ENCODE peak calls at places on chromosomes 7 and 10, in six cellular contexts. R is mesendoderm, U is IMR-90, J is H9, V is H1, K is mesenchymal stem cell. Z is an unnamed sample.

GRCh38 chr7:134048166-134048565 is 79.0 kb upstream of the LRGUK start:
- DNase-seq in R (no peak), U (no peak), J (no peak), V (no peak), K (no peak), Z (no peak)

GRCh38 chr10:29623797-29624196 is 11.0 kb downstream of the SVIL start:
- DNase-seq in R (no peak), U (no peak), J (no peak), V (no peak), K (peak), Z (no peak)

GRCh38 chr10:6543431-6544005 is 36.6 kb downstream of the PRKCQ start:
- DNase-seq in R (no peak), U (no peak), J (no peak), V (no peak), K (no peak), Z (no peak)

GRCh38 chr7:23863209-23863798 is 153.3 kb downstream of the STK31 start:
- DNase-seq in R (peak), U (peak), J (no peak), V (no peak), K (peak), Z (peak)

GRCh38 chr7:4139656-4140320 is 542.3 kb upstream of the FOXK1 start:
- DNase-seq in R (no peak), U (no peak), J (no peak), V (no peak), K (no peak), Z (no peak)

GRCh38 chr10:5400843-5401242 is 3.8 kb downstream of the TUBAL3 start:
- DNase-seq in R (no peak), U (no peak), J (no peak), V (no peak), K (no peak), Z (no peak)

GRCh38 chr7:114083714-114084113 is 164.9 kb upstream of the PPP1R3A start:
- DNase-seq in R (peak), U (no peak), J (no peak), V (no peak), K (peak), Z (peak)

GRCh38 chr10:72122221-72122620 is 33.9 kb upstream of the SPOCK2 start:
- DNase-seq in R (no peak), U (no peak), J (no peak), V (no peak), K (no peak), Z (no peak)

GRCh38 chr10:29136401-29136800 is 152.5 kb upstream of the LYZL1 start:
- DNase-seq in R (no peak), U (peak), J (no peak), V (no peak), K (no peak), Z (no peak)

GRCh38 chr7:77482015-77482414 is 55.1 kb upstream of the PTPN12 start:
- DNase-seq in R (no peak), U (no peak), J (no peak), V (no peak), K (peak), Z (no peak)

GRCh38 chr10:91617073-91617580 is 15.7 kb downstream of the PPP1R3C start:
- DNase-seq in R (no peak), U (peak), J (no peak), V (no peak), K (peak), Z (no peak)

GRCh38 chr10:103295391-103296044 is 18.6 kb downstream of the INA start:
- DNase-seq in R (no peak), U (peak), J (no peak), V (no peak), K (peak), Z (no peak)

GRCh38 chr7:15995027-15995426 is 308.5 kb upstream of the MEOX2 start:
- DNase-seq in R (no peak), U (no peak), J (no peak), V (no peak), K (no peak), Z (no peak)

GRCh38 chr7:116305485-116306408 is 95.4 kb downstream of the TES start:
- DNase-seq in R (peak), U (peak), J (no peak), V (no peak), K (peak), Z (no peak)

GRCh38 chr7:98398567-98399372 is 2.1 kb downstream of the BAIAP2L1 start:
- DNase-seq in R (peak), U (no peak), J (no peak), V (no peak), K (peak), Z (no peak)

GRCh38 chr7:96901822-96902412 is 103.4 kb upstream of the DLX6 start:
- DNase-seq in R (no peak), U (no peak), J (no peak), V (no peak), K (no peak), Z (no peak)

GRCh38 chr10:78921906-78922305 is 146.9 kb upstream of the ZMIZ1 start:
- DNase-seq in R (no peak), U (no peak), J (no peak), V (no peak), K (no peak), Z (no peak)

GRCh38 chr7:66055321-66055956 is 20.2 kb upstream of the ASL start:
- DNase-seq in R (no peak), U (peak), J (no peak), V (no peak), K (no peak), Z (no peak)

GRCh38 chr10:103921750-103922195 is 3.8 kb upstream of the STN1 start:
- DNase-seq in R (peak), U (peak), J (peak), V (no peak), K (no peak), Z (no peak)

GRCh38 chr7:74224511-74224832 is 14.7 kb downstream of the LAT2 start:
- DNase-seq in R (no peak), U (no peak), J (no peak), V (no peak), K (no peak), Z (no peak)

GRCh38 chr10:43375401-43376020 is 4.1 kb downstream of the FXYD4 start:
- DNase-seq in R (no peak), U (no peak), J (no peak), V (no peak), K (no peak), Z (no peak)

GRCh38 chr10:22427890-22428571 is 82.7 kb downstream of the SPAG6 start:
- DNase-seq in R (no peak), U (peak), J (no peak), V (no peak), K (peak), Z (no peak)

GRCh38 chr10:13158401-13158800 is 3.0 kb upstream of the MCM10 start:
- DNase-seq in R (no peak), U (no peak), J (no peak), V (no peak), K (no peak), Z (no peak)

GRCh38 chr7:50220280-50220679 is 84.2 kb upstream of the IKZF1 start:
- DNase-seq in R (no peak), U (no peak), J (no peak), V (no peak), K (no peak), Z (no peak)

GRCh38 chr7:71479231-71479630 is 347.3 kb downstream of the GALNT17 start:
- DNase-seq in R (no peak), U (no peak), J (no peak), V (no peak), K (no peak), Z (no peak)

GRCh38 chr10:104622598-104623209 is 18.4 kb upstream of the SORCS3 start:
- DNase-seq in R (peak), U (no peak), J (peak), V (no peak), K (no peak), Z (peak)

GRCh38 chr10:84214612-84215235 is 10.6 kb downstream of the LRIT2 start:
- DNase-seq in R (peak), U (no peak), J (peak), V (peak), K (no peak), Z (no peak)

GRCh38 chr10:3226960-3227724 is 54.6 kb upstream of the PITRM1 start:
- DNase-seq in R (peak), U (peak), J (no peak), V (no peak), K (peak), Z (no peak)

GRCh38 chr7:116216956-116217570 is 6.7 kb downstream of the TES start:
- DNase-seq in R (no peak), U (peak), J (no peak), V (no peak), K (peak), Z (no peak)

GRCh38 chr10:11144626-11145497 is 127.2 kb downstream of the CELF2 start:
- DNase-seq in R (no peak), U (no peak), J (no peak), V (no peak), K (no peak), Z (no peak)

GRCh38 chr10:72259491-72260214 is 14.1 kb upstream of the DDIT4 start:
- DNase-seq in R (peak), U (peak), J (no peak), V (no peak), K (peak), Z (no peak)

GRCh38 chr10:48554668-48555067 is 50.2 kb downstream of the ARHGAP22 start:
- DNase-seq in R (no peak), U (peak), J (no peak), V (no peak), K (no peak), Z (no peak)

GRCh38 chr10:24908793-24909423 is 43.5 kb downstream of the PRTFDC1 start:
- DNase-seq in R (no peak), U (peak), J (no peak), V (no peak), K (peak), Z (no peak)

GRCh38 chr7:122199171-122199570 is 55.1 kb upstream of the AASS start:
- DNase-seq in R (no peak), U (no peak), J (no peak), V (no peak), K (peak), Z (no peak)

GRCh38 chr10:21317902-21318301 is 207.6 kb downstream of the SKIDA1 start:
- DNase-seq in R (no peak), U (peak), J (no peak), V (no peak), K (peak), Z (no peak)

GRCh38 chr7:949021-949934 is 5.2 kb downstream of the ADAP1 start:
- DNase-seq in R (no peak), U (no peak), J (peak), V (no peak), K (no peak), Z (no peak)

DNA sequence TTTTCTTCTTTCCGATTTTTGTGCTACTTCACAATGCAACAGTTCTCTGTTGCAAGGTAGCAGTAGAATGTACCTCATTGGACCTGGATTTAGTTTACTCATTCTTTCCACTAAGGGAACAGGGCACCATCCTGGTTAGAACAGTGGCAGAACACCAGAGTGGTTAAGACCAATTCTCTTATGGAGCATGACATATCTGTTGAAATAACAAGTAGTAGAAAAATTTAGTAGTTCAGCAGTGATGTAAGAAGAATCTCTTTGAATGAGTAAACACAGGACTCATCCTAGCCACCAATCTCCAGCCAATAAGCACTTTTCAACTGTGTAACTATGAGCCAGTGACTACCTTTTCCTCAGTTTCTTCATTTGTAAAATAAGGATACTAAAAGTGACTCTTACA is 2.4 kb downstream of the ANKRD22 start:
- DNase-seq in R (no peak), U (peak), J (no peak), V (no peak), K (peak), Z (no peak)
- H3K23ac ChIP-seq in R (no peak), U (no peak), J (no peak), V (no peak), K (no peak), Z (no peak)

GRCh38 chr7:123498651-123499050 is 35.7 kb downstream of the IQUB start:
- DNase-seq in R (no peak), U (no peak), J (no peak), V (no peak), K (peak), Z (no peak)

GRCh38 chr7:123500878-123501489 is 33.4 kb downstream of the IQUB start:
- DNase-seq in R (no peak), U (no peak), J (no peak), V (no peak), K (no peak), Z (no peak)

GRCh38 chr7:123502216-123502615 is 32.2 kb downstream of the IQUB start:
- DNase-seq in R (peak), U (no peak), J (no peak), V (no peak), K (no peak), Z (peak)

GRCh38 chr7:123494193-123494796 is 40.1 kb downstream of the IQUB start:
- DNase-seq in R (peak), U (peak), J (no peak), V (no peak), K (peak), Z (no peak)

DNA sequence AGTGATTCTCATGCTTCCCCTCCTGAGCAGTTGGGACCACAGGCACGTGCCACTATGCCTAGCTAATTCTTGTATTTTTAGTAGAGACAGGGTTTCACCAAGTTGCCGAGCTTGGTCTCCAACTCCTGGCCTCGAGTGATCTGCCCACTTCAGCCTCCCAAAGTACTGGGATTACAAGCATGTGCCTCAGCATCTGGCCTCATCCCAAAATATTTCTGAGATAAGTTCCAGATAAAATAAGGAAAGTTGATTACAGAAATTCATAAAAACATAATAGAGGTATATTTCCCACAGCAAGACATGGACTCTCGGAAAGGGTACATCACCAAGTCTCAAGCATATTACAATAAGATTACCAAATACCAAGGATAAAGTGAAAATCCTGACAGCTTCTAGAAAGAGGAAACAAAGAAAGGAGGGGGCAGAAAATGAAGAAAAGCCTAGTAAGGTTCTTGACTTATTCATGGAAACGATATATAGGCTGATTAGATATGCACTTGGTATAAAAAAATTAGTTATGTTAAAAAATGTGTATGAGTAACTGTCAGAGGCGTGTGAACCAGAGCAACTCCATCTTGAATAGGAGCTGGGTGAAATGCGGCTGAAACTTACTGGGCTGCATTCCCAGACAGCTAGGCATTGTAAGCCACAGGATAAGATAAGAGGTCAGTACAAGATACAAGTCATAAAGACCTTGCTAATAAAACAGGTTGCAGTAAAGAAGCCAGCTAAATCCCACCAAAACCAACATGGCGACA is 35.0 kb downstream of the IQUB start:
- DNase-seq in R (peak), U (no peak), J (no peak), V (no peak), K (no peak), Z (no peak)
- H2BK15ac ChIP-seq in R (no peak), U (no peak), J (no peak), V (no peak), K (no peak), Z (no peak)

DNA sequence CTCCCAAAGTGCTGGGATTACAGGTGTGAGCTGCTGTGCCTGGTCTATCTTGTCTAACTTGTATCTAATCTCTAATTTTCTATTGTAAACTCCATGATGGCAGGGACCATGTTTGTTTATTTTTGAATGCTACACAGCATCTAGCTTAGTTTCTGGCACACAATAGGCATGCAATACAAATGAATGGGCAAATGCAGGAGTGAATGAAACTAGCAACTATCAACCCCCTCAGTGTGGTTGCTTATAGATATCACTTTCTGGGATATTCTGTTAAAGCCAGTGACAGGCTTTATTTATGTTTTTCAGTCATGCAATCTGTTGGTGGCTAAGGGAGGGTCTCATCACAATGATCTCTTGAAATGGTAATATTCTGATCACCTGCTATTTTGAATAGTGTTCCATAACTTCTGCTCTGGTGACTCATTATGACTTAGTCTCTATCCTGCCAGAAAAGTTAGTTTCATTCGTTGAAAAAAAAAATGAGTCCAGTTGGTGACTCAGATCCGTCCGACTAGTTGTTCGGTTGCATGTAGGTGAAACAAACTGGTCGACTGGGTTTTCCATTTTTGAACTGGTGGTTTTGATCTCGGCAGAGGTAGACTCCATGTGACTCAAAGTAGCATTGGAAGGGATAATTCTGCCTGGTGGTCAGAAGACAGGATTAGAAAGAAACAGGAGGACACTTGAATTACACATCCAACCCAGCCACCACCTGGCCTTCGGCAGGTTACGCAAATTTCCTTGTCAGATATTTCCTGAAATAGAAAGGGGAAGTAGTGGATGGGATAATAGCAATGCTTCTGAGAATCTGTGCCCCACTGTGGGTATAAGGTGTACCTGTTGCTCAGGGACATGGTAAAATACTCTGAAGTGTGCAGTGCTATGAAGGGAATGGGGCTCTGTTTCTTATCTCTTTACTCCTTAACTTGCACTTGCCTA is 76.8 kb downstream of the GATA3 start:
- DNase-seq in R (no peak), U (peak), J (no peak), V (no peak), K (peak), Z (no peak)
- H3K4me2 ChIP-seq in R (no peak), U (no peak), J (no peak), V (no peak), K (no peak), Z (no peak)

DNA sequence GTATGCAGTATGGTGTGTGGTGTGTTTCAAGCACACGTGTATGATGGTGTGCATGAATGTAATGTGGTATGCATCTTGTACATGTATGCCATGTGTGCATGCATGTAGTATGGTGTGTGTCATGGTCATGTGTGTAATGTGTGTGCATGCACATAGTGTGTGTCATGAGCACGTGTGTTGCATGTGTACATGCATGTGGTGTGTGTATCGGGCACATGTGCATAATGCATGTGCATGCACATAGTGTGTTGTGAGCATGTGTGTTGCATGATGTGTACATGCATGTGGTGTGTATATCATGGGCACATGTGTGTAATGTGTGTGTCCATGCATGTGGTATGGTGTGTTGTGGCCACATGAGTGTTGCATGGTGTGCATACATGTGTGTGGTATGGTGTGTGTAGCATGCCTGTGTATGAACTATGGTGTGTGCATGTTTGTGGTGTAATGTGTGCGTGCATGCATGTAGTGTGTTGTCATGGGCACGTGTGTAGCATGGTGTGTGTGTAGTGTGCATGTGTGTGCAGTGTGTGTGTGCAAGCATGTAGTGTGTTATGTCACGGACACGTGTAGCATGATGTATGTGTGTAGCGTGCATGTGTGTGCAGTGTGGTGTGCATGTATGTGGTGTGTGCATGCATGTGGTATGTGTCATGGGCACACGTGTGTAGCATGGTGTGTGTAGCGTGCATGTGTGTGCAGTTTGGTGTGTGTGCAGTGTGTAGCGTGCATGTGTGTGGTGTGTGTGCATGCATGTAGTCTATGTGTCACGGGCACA is 17.6 kb downstream of the KNDC1 start:
- DNase-seq in R (no peak), U (no peak), J (no peak), V (no peak), K (no peak), Z (no peak)
- H3K23ac ChIP-seq in R (no peak), U (no peak), J (peak), V (peak), K (no peak), Z (peak)

GRCh38 chr7:155908385-155908784 is 96.1 kb upstream of the SHH start:
- DNase-seq in R (peak), U (no peak), J (no peak), V (no peak), K (no peak), Z (no peak)
- H2BK15ac ChIP-seq in R (no peak), U (no peak), J (no peak), V (peak), K (no peak), Z (no peak)

GRCh38 chr7:2480071-2480410 is 3.8 kb upstream of the GRIFIN start:
- DNase-seq in R (no peak), U (peak), J (no peak), V (no peak), K (no peak), Z (no peak)
- H3K4me2 ChIP-seq in R (no peak), U (no peak), J (no peak), V (no peak), K (no peak), Z (no peak)